ENCODE peak calls at places on chromosomes 11 and 22, in four cellular contexts. One of them, this sample, is unnamed.

GRCh38 chr11:63573881-63574855 is 11.0 kb upstream of the PLAAT2 start:
- DNase-seq in OCI-LY7: peak
- DNase-seq in neural progenitor cell: no peak
- DNase-seq in H9: peak
- DNase-seq in this sample: no peak

GRCh38 chr11:77035580-77035979 is 1.4 kb downstream of the B3GNT6 start:
- DNase-seq in OCI-LY7: no peak
- DNase-seq in neural progenitor cell: no peak
- DNase-seq in H9: no peak
- DNase-seq in this sample: no peak

GRCh38 chr11:99351620-99352019 is 330.9 kb downstream of the CNTN5 start:
- DNase-seq in OCI-LY7: no peak
- DNase-seq in neural progenitor cell: no peak
- DNase-seq in H9: no peak
- DNase-seq in this sample: no peak

GRCh38 chr11:819943-820649 is 1.4 kb downstream of the PNPLA2 start:
- DNase-seq in OCI-LY7: peak
- DNase-seq in neural progenitor cell: peak
- DNase-seq in H9: peak
- DNase-seq in this sample: no peak

GRCh38 chr11:11380883-11381282 is 27.8 kb upstream of the CSNK2A3 start:
- DNase-seq in OCI-LY7: no peak
- DNase-seq in neural progenitor cell: no peak
- DNase-seq in H9: no peak
- DNase-seq in this sample: no peak

GRCh38 chr22:36838119-36839030 is 21.5 kb upstream of the PVALB start:
- DNase-seq in OCI-LY7: no peak
- DNase-seq in neural progenitor cell: peak
- DNase-seq in H9: no peak
- DNase-seq in this sample: no peak

GRCh38 chr11:124276081-124276480 is 19.9 kb downstream of the OR8G5 start:
- DNase-seq in OCI-LY7: no peak
- DNase-seq in neural progenitor cell: no peak
- DNase-seq in H9: no peak
- DNase-seq in this sample: no peak

GRCh38 chr11:114183041-114183511 is 113.1 kb upstream of the NNMT start:
- DNase-seq in OCI-LY7: peak
- DNase-seq in neural progenitor cell: no peak
- DNase-seq in H9: no peak
- DNase-seq in this sample: no peak

GRCh38 chr11:64970731-64971151 is 1.2 kb downstream of the MAJIN start:
- DNase-seq in OCI-LY7: peak
- DNase-seq in neural progenitor cell: no peak
- DNase-seq in H9: no peak
- DNase-seq in this sample: peak

GRCh38 chr11:85590848-85591483 is 36.2 kb downstream of the DLG2 start:
- DNase-seq in OCI-LY7: peak
- DNase-seq in neural progenitor cell: peak
- DNase-seq in H9: no peak
- DNase-seq in this sample: no peak

GRCh38 chr22:48709976-48710375 is 1117.7 kb downstream of the BRD1 start:
- DNase-seq in OCI-LY7: no peak
- DNase-seq in neural progenitor cell: no peak
- DNase-seq in H9: no peak
- DNase-seq in this sample: no peak

GRCh38 chr11:64334764-64335741 is 5.0 kb upstream of the CCDC88B start:
- DNase-seq in OCI-LY7: peak
- DNase-seq in neural progenitor cell: peak
- DNase-seq in H9: peak
- DNase-seq in this sample: peak

GRCh38 chr11:133164986-133165385 is 367.3 kb downstream of the OPCML start:
- DNase-seq in OCI-LY7: no peak
- DNase-seq in neural progenitor cell: peak
- DNase-seq in H9: no peak
- DNase-seq in this sample: no peak

GRCh38 chr11:70448983-70449567 is 50.7 kb downstream of the CTTN start:
- DNase-seq in OCI-LY7: peak
- DNase-seq in neural progenitor cell: no peak
- DNase-seq in H9: no peak
- DNase-seq in this sample: no peak

GRCh38 chr22:28237092-28237491 is 318.0 kb upstream of the PITPNB start:
- DNase-seq in OCI-LY7: no peak
- DNase-seq in neural progenitor cell: no peak
- DNase-seq in H9: no peak
- DNase-seq in this sample: no peak

GRCh38 chr11:35111171-35112055 is 27.6 kb upstream of the CD44 start:
- DNase-seq in OCI-LY7: no peak
- DNase-seq in neural progenitor cell: no peak
- DNase-seq in H9: no peak
- DNase-seq in this sample: peak

GRCh38 chr11:123451183-123451907 is 21.3 kb downstream of the GRAMD1B start:
- DNase-seq in OCI-LY7: no peak
- DNase-seq in neural progenitor cell: no peak
- DNase-seq in H9: no peak
- DNase-seq in this sample: no peak

GRCh38 chr11:134207538-134208239 is 16.1 kb downstream of the NCAPD3 start:
- DNase-seq in OCI-LY7: peak
- DNase-seq in neural progenitor cell: peak
- DNase-seq in H9: peak
- DNase-seq in this sample: no peak

GRCh38 chr11:116357769-116358544 is 414.8 kb downstream of the BUD13 start:
- DNase-seq in OCI-LY7: no peak
- DNase-seq in neural progenitor cell: peak
- DNase-seq in H9: peak
- DNase-seq in this sample: no peak

GRCh38 chr11:63518548-63518947 is 12.7 kb downstream of the LGALS12 start:
- DNase-seq in OCI-LY7: no peak
- DNase-seq in neural progenitor cell: no peak
- DNase-seq in H9: no peak
- DNase-seq in this sample: no peak

GRCh38 chr11:102806296-102806695 is 8.3 kb upstream of the MMP1 start:
- DNase-seq in OCI-LY7: no peak
- DNase-seq in neural progenitor cell: no peak
- DNase-seq in H9: no peak
- DNase-seq in this sample: no peak

GRCh38 chr11:45331839-45332485 is 45.8 kb upstream of the SYT13 start:
- DNase-seq in OCI-LY7: no peak
- DNase-seq in neural progenitor cell: no peak
- DNase-seq in H9: no peak
- DNase-seq in this sample: no peak

GRCh38 chr22:50087646-50088045 is 2.2 kb upstream of the MOV10L1 start:
- DNase-seq in OCI-LY7: no peak
- DNase-seq in neural progenitor cell: no peak
- DNase-seq in H9: no peak
- DNase-seq in this sample: no peak

GRCh38 chr22:50090141-50090714 is 422 bp downstream of the MOV10L1 start:
- DNase-seq in OCI-LY7: no peak
- DNase-seq in neural progenitor cell: no peak
- DNase-seq in H9: no peak
- DNase-seq in this sample: no peak

GRCh38 chr22:50086526-50086925 is 1.3 kb upstream of the MLC1 start:
- DNase-seq in OCI-LY7: no peak
- DNase-seq in neural progenitor cell: no peak
- DNase-seq in H9: no peak
- DNase-seq in this sample: no peak

GRCh38 chr22:50089231-50090140 is at the start of gene MOV10L1:
- DNase-seq in OCI-LY7: no peak
- DNase-seq in neural progenitor cell: no peak
- DNase-seq in H9: peak
- DNase-seq in this sample: no peak

GRCh38 chr22:50088096-50088495 is 1.7 kb upstream of the MOV10L1 start:
- DNase-seq in OCI-LY7: no peak
- DNase-seq in neural progenitor cell: no peak
- DNase-seq in H9: no peak
- DNase-seq in this sample: no peak
- H2AFZ ChIP-seq in OCI-LY7: no peak
- H2AFZ ChIP-seq in neural progenitor cell: no peak
- H2AFZ ChIP-seq in H9: no peak
- H2AFZ ChIP-seq in this sample: no peak

GRCh38 chr22:39130892-39131855 is 21.3 kb downstream of the CBX7 start:
- DNase-seq in OCI-LY7: no peak
- DNase-seq in neural progenitor cell: peak
- DNase-seq in H9: peak
- DNase-seq in this sample: no peak
- TF ChIP-seq CTCF in OCI-LY7: no peak
- TF ChIP-seq CTCF in neural progenitor cell: peak
- TF ChIP-seq CTCF in H9: no peak
- TF ChIP-seq CTCF in this sample: no peak

DNA sequence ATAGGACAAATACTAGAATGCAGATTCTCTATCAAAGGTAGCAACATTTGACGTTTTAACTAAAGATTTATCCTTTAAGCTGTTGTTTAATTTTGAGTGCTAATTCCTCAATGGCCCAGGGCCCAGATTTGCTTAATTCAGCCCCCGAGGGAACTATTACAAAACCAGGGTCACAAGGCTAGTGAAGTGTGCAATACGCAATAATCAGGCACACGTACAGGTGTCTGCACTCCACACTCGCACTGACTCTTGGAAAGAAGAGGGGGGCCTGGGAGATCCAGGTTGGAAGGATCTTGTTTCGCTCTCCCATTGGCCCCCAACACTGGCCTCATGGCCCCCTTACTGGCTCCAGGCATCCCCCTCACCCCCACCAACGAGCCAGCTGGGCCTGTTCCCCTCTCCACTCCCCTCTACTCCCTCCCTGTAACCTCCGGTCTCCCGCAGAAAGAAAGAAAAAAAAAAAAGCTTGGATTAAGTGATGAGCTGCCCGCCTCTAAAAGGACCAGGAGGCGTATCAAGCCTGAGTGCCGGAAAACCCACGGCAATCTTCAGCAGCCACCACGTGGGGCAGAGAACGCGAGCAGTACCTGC is 2.2 kb upstream of the KIRREL3 start:
- DNase-seq in OCI-LY7: no peak
- DNase-seq in neural progenitor cell: peak
- DNase-seq in H9: no peak
- DNase-seq in this sample: no peak
- H2AFZ ChIP-seq in OCI-LY7: no peak
- H2AFZ ChIP-seq in neural progenitor cell: peak
- H2AFZ ChIP-seq in H9: no peak
- H2AFZ ChIP-seq in this sample: peak

GRCh38 chr11:95150977-95151684 is 61.5 kb downstream of the ENDOD1 start:
- DNase-seq in OCI-LY7: peak
- DNase-seq in neural progenitor cell: peak
- DNase-seq in H9: peak
- DNase-seq in this sample: peak
- TF ChIP-seq CTCF in OCI-LY7: peak
- TF ChIP-seq CTCF in neural progenitor cell: peak
- TF ChIP-seq CTCF in H9: peak
- TF ChIP-seq CTCF in this sample: peak

This sample was measured in keratinocyte.